ENCODE peak calls at places on chromosomes 7 and 10, in four cellular contexts. One of them, this sample, is unnamed. For H3K4me1, the result is how much of the 10 kb centered on the place peaks cover.

GRCh38 chr7:157019718-157020451 is 9.4 kb upstream of the MNX1 start:
- DNase-seq in ovary: no peak
- DNase-seq in RWPE2: no peak
- DNase-seq in A673: no peak
- DNase-seq in this sample: no peak

GRCh38 chr7:3300651-3301471 is at the start of gene SDK1:
- DNase-seq in A673: peak
- DNase-seq in RWPE2: peak
- DNase-seq in ovary: peak
- DNase-seq in this sample: peak

GRCh38 chr7:35975851-35976454 is 175.1 kb downstream of the SEPTIN7 start:
- DNase-seq in RWPE2: no peak
- DNase-seq in A673: peak
- DNase-seq in ovary: no peak
- DNase-seq in this sample: no peak

GRCh38 chr7:137343483-137343841 is at the start of gene PTN:
- DNase-seq in A673: peak
- DNase-seq in ovary: peak
- DNase-seq in RWPE2: no peak
- DNase-seq in this sample: peak

GRCh38 chr10:118106426-118106825 is 59.7 kb upstream of the RAB11FIP2 start:
- DNase-seq in A673: peak
- DNase-seq in ovary: no peak
- DNase-seq in RWPE2: no peak
- DNase-seq in this sample: no peak

GRCh38 chr10:6494934-6495592 is 85.0 kb downstream of the PRKCQ start:
- DNase-seq in RWPE2: no peak
- DNase-seq in ovary: no peak
- DNase-seq in A673: no peak
- DNase-seq in this sample: no peak

GRCh38 chr10:103433858-103434257 is 18.3 kb downstream of the CALHM2 start:
- DNase-seq in A673: no peak
- DNase-seq in RWPE2: no peak
- DNase-seq in ovary: peak
- DNase-seq in this sample: peak

GRCh38 chr10:14723052-14723689 is 51.5 kb downstream of the FAM107B start:
- DNase-seq in RWPE2: no peak
- DNase-seq in ovary: no peak
- DNase-seq in A673: no peak
- DNase-seq in this sample: no peak

GRCh38 chr10:119006451-119007210 is 22.9 kb upstream of the NANOS1 start:
- DNase-seq in ovary: no peak
- DNase-seq in RWPE2: peak
- DNase-seq in A673: peak
- DNase-seq in this sample: no peak

GRCh38 chr10:54124209-54124890 is 676.7 kb downstream of the PCDH15 start:
- DNase-seq in ovary: no peak
- DNase-seq in RWPE2: no peak
- DNase-seq in A673: no peak
- DNase-seq in this sample: no peak

GRCh38 chr7:7793921-7794320 is 75.5 kb upstream of the RPA3 start:
- DNase-seq in A673: no peak
- DNase-seq in RWPE2: no peak
- DNase-seq in ovary: no peak
- DNase-seq in this sample: no peak

GRCh38 chr7:79452032-79452494 is 1.4 kb downstream of the MAGI2 start:
- DNase-seq in ovary: peak
- DNase-seq in RWPE2: peak
- DNase-seq in A673: peak
- DNase-seq in this sample: peak

GRCh38 chr7:46566375-46566774 is 645.3 kb upstream of the IGFBP3 start:
- DNase-seq in ovary: no peak
- DNase-seq in RWPE2: no peak
- DNase-seq in A673: no peak
- DNase-seq in this sample: no peak

GRCh38 chr7:138204989-138205298 is 128.7 kb downstream of the AKR1D1 start:
- DNase-seq in ovary: no peak
- DNase-seq in A673: no peak
- DNase-seq in RWPE2: no peak
- DNase-seq in this sample: no peak

GRCh38 chr7:15441915-15442314 is 119.9 kb downstream of the AGMO start:
- DNase-seq in RWPE2: no peak
- DNase-seq in ovary: no peak
- DNase-seq in A673: no peak
- DNase-seq in this sample: no peak

GRCh38 chr7:45885264-45885882 is 2.9 kb upstream of the IGFBP1 start:
- DNase-seq in RWPE2: no peak
- DNase-seq in ovary: no peak
- DNase-seq in A673: no peak
- DNase-seq in this sample: no peak

GRCh38 chr7:122885583-122886356 is 490 bp downstream of the CADPS2 start:
- DNase-seq in RWPE2: no peak
- DNase-seq in A673: peak
- DNase-seq in ovary: peak
- DNase-seq in this sample: peak

GRCh38 chr10:110498087-110498981 is 627 bp downstream of the DUSP5 start:
- DNase-seq in RWPE2: no peak
- DNase-seq in A673: peak
- DNase-seq in ovary: peak
- DNase-seq in this sample: peak

GRCh38 chr10:104306897-104307296 is 31.4 kb downstream of the ITPRIP start:
- DNase-seq in ovary: no peak
- DNase-seq in A673: no peak
- DNase-seq in RWPE2: no peak
- DNase-seq in this sample: no peak

DNA sequence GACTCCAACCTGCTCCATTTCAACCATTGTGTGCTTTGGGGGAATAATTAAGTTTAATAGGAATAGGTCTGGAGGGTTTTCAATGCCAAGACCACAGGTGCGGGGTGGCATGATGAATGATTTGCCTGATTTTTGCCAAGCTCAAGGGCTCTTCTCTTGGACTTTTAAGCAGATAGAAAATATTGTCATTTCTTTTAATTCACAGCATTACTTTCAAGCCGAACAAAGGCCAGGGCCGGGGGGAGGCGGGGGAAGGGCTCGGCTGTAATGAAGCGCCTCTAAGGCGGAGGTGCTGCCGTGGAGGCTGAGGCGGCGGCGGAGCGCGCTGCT is 6.5 kb downstream of the PTF1A start:
- DNase-seq in ovary: no peak
- DNase-seq in RWPE2: no peak
- DNase-seq in A673: no peak
- DNase-seq in this sample: no peak
- H3K4me3 ChIP-seq in ovary: no peak
- H3K4me3 ChIP-seq in RWPE2: no peak
- H3K4me3 ChIP-seq in A673: no peak
- H3K4me3 ChIP-seq in this sample: no peak

GRCh38 chr7:151485006-151485732 is 34.5 kb downstream of the RHEB start:
- DNase-seq in A673: no peak
- DNase-seq in ovary: no peak
- DNase-seq in RWPE2: no peak
- DNase-seq in this sample: no peak
- H3K27ac ChIP-seq in A673: peak
- H3K27ac ChIP-seq in ovary: no peak
- H3K27ac ChIP-seq in RWPE2: peak
- H3K27ac ChIP-seq in this sample: no peak

DNA sequence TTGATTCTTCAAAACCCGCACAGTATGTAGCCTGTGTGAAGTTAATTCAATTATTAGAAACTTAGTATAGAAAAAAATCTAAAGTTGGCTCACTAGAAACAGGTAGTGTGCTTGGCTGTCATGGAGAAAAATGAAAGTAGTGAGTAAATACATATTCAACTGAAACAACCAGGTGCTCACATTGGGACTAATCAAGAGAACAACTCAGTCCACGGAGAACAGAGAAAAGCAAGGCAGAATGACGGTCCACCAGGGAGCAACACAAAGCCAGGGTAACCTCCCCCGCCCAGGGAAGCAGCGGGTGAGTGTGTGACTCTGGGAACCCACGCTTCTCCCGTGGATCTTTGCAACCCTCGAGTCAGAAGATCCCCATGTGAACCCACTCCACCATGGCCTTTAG is 300.5 kb downstream of the SORCS1 start:
- DNase-seq in A673: no peak
- DNase-seq in ovary: no peak
- DNase-seq in RWPE2: no peak
- DNase-seq in this sample: no peak
- H3K4me1 ChIP-seq in A673: under half
- H3K4me1 ChIP-seq in ovary: under half
- H3K4me1 ChIP-seq in RWPE2: under half
- H3K4me1 ChIP-seq in this sample: under half

GRCh38 chr7:1670894-1671875 is 1.1 kb downstream of the ELFN1 start:
- DNase-seq in A673: no peak
- DNase-seq in RWPE2: peak
- DNase-seq in ovary: no peak
- DNase-seq in this sample: no peak

GRCh38 chr7:1668932-1669485 is 1.1 kb upstream of the ELFN1 start:
- DNase-seq in RWPE2: peak
- DNase-seq in A673: peak
- DNase-seq in ovary: no peak
- DNase-seq in this sample: peak

GRCh38 chr7:1669954-1670893 is at the start of gene ELFN1:
- DNase-seq in RWPE2: peak
- DNase-seq in A673: peak
- DNase-seq in ovary: no peak
- DNase-seq in this sample: peak

GRCh38 chr7:1668486-1668931 is 1.6 kb upstream of the ELFN1 start:
- DNase-seq in RWPE2: peak
- DNase-seq in A673: no peak
- DNase-seq in ovary: no peak
- DNase-seq in this sample: peak

GRCh38 chr7:1669486-1669951 is 558 bp upstream of the ELFN1 start:
- DNase-seq in ovary: no peak
- DNase-seq in RWPE2: no peak
- DNase-seq in A673: no peak
- DNase-seq in this sample: no peak
- H3K4me3 ChIP-seq in ovary: no peak
- H3K4me3 ChIP-seq in RWPE2: no peak
- H3K4me3 ChIP-seq in A673: no peak
- H3K4me3 ChIP-seq in this sample: peak

DNA sequence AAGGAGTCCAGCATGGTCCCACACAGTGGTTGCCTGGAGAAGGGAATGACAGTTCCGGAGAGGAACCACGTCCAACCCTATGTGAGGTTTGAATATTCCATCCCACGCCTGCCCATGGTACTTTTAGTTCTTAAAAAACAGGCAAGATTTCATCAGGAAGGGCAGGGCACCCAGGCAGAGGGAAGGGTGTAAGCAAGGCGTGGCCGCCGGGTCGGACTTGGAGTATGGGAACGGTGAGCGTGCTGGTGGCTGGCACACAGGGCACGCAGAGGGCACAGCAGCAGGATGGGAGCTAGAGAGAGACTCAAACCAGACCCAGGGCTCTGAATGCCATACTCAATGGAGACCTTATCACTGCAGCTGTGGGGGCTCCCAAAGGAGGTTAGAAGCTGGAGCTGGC is 34.3 kb downstream of the FAM53B start:
- DNase-seq in ovary: no peak
- DNase-seq in RWPE2: no peak
- DNase-seq in A673: no peak
- DNase-seq in this sample: no peak
- H3K27ac ChIP-seq in ovary: no peak
- H3K27ac ChIP-seq in RWPE2: no peak
- H3K27ac ChIP-seq in A673: no peak
- H3K27ac ChIP-seq in this sample: peak

GRCh38 chr7:101820703-101821102 is 3.3 kb downstream of the CUX1 start:
- DNase-seq in RWPE2: no peak
- DNase-seq in A673: peak
- DNase-seq in ovary: no peak
- DNase-seq in this sample: no peak

GRCh38 chr7:101819913-101820522 is 2.6 kb downstream of the CUX1 start:
- DNase-seq in RWPE2: no peak
- DNase-seq in A673: no peak
- DNase-seq in ovary: no peak
- DNase-seq in this sample: no peak

GRCh38 chr7:101824440-101824839 is 7.0 kb downstream of the CUX1 start:
- DNase-seq in A673: no peak
- DNase-seq in RWPE2: no peak
- DNase-seq in ovary: no peak
- DNase-seq in this sample: no peak

GRCh38 chr7:101823596-101823995 is 6.2 kb downstream of the CUX1 start:
- DNase-seq in A673: peak
- DNase-seq in RWPE2: no peak
- DNase-seq in ovary: no peak
- DNase-seq in this sample: no peak

DNA sequence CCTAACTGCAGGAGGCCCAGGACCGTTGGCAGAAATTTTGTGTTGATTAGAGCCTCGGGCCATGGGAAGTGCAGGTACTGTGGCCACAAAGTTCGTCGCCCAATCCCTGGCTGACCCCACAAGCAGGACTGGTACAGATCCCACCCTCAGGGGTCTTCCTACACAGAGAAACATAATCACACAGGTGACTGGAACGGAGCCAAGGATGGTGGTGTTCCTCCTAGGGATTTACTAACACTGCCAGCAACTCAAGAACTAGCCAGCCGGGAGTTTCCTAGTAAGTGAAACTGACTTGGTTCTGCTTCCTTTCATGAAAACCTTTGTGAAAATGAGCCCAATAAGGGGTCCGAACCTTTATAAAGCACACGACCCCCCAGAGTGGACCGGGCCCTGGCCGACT is 5.7 kb downstream of the CUX1 start:
- DNase-seq in A673: peak
- DNase-seq in RWPE2: no peak
- DNase-seq in ovary: no peak
- DNase-seq in this sample: no peak
- H3K4me1 ChIP-seq in A673: under half
- H3K4me1 ChIP-seq in RWPE2: under half
- H3K4me1 ChIP-seq in ovary: under half
- H3K4me1 ChIP-seq in this sample: under half

GRCh38 chr10:100729877-100730738 is 15.3 kb upstream of the PAX2 start:
- DNase-seq in ovary: no peak
- DNase-seq in RWPE2: no peak
- DNase-seq in A673: no peak
- DNase-seq in this sample: no peak
- H3K4me3 ChIP-seq in ovary: peak
- H3K4me3 ChIP-seq in RWPE2: no peak
- H3K4me3 ChIP-seq in A673: peak
- H3K4me3 ChIP-seq in this sample: peak